ENCODE peak calls at places on chromosomes 1 and 21, in five cellular contexts. One of them, this sample, is unnamed.

GRCh38 chr1:38451541-38451993 is 405.0 kb upstream of the POU3F1 start:
- DNase-seq in osteocyte: no peak
- DNase-seq in ovary: no peak
- DNase-seq in mucosa of descending colon: no peak
- DNase-seq in endothelial cell: no peak
- DNase-seq in this sample: peak; percentile 82

GRCh38 chr1:1399870-1400575 is 888 bp upstream of the CCNL2 start:
- DNase-seq in mucosa of descending colon: peak; percentile 31
- DNase-seq in ovary: no peak
- DNase-seq in endothelial cell: peak; percentile 21
- DNase-seq in osteocyte: no peak
- DNase-seq in this sample: no peak

GRCh38 chr1:12383001-12383400 is 153.2 kb downstream of the VPS13D start:
- DNase-seq in endothelial cell: no peak
- DNase-seq in mucosa of descending colon: no peak
- DNase-seq in osteocyte: no peak
- DNase-seq in ovary: no peak
- DNase-seq in this sample: no peak

GRCh38 chr1:244435562-244436205 is 16.0 kb downstream of the ADSS2 start:
- DNase-seq in endothelial cell: no peak
- DNase-seq in mucosa of descending colon: no peak
- DNase-seq in osteocyte: no peak
- DNase-seq in ovary: no peak
- DNase-seq in this sample: no peak

GRCh38 chr1:218996362-218996761 is 177.3 kb upstream of the LYPLAL1 start:
- DNase-seq in osteocyte: no peak
- DNase-seq in mucosa of descending colon: no peak
- DNase-seq in ovary: no peak
- DNase-seq in endothelial cell: no peak
- DNase-seq in this sample: no peak

GRCh38 chr1:16082283-16083038 is 9.0 kb upstream of the FAM131C start:
- DNase-seq in osteocyte: peak; percentile 91
- DNase-seq in mucosa of descending colon: peak; percentile 82
- DNase-seq in endothelial cell: peak; percentile 88
- DNase-seq in ovary: peak; percentile 68
- DNase-seq in this sample: no peak

GRCh38 chr1:44521378-44522080 is 116.5 kb downstream of the RNF220 start:
- DNase-seq in osteocyte: no peak
- DNase-seq in ovary: no peak
- DNase-seq in endothelial cell: no peak
- DNase-seq in mucosa of descending colon: no peak
- DNase-seq in this sample: no peak

GRCh38 chr1:110350360-110350759 is 11.2 kb downstream of the RBM15 start:
- DNase-seq in endothelial cell: no peak
- DNase-seq in ovary: no peak
- DNase-seq in osteocyte: no peak
- DNase-seq in mucosa of descending colon: no peak
- DNase-seq in this sample: no peak

GRCh38 chr1:44289530-44289929 is 65.5 kb downstream of the ERI3 start:
- DNase-seq in mucosa of descending colon: peak; percentile 53
- DNase-seq in ovary: no peak
- DNase-seq in endothelial cell: no peak
- DNase-seq in osteocyte: no peak
- DNase-seq in this sample: no peak

GRCh38 chr1:4700801-4701200 is 46.4 kb downstream of the AJAP1 start:
- DNase-seq in osteocyte: no peak
- DNase-seq in mucosa of descending colon: no peak
- DNase-seq in endothelial cell: no peak
- DNase-seq in ovary: no peak
- DNase-seq in this sample: peak; percentile 90

GRCh38 chr1:115642168-115643072 is 650 bp downstream of the VANGL1 start:
- DNase-seq in ovary: peak; percentile 28
- DNase-seq in osteocyte: no peak
- DNase-seq in endothelial cell: peak; percentile 37
- DNase-seq in mucosa of descending colon: peak; percentile 75
- DNase-seq in this sample: no peak

GRCh38 chr1:195714248-195714647 is 894.0 kb downstream of the KCNT2 start:
- DNase-seq in osteocyte: no peak
- DNase-seq in endothelial cell: no peak
- DNase-seq in ovary: no peak
- DNase-seq in mucosa of descending colon: no peak
- DNase-seq in this sample: no peak

GRCh38 chr1:150970818-150971582 is 3.6 kb downstream of the CERS2 start:
- DNase-seq in osteocyte: no peak
- DNase-seq in mucosa of descending colon: peak; percentile 68
- DNase-seq in ovary: peak; percentile 90
- DNase-seq in endothelial cell: no peak
- DNase-seq in this sample: peak; percentile 31

GRCh38 chr1:24438423-24438901 is 22.9 kb downstream of the NIPAL3 start:
- DNase-seq in osteocyte: no peak
- DNase-seq in mucosa of descending colon: no peak
- DNase-seq in endothelial cell: no peak
- DNase-seq in ovary: no peak
- DNase-seq in this sample: peak; percentile 27

GRCh38 chr1:180233191-180234011 is 3.3 kb downstream of the LHX4 start:
- DNase-seq in osteocyte: no peak
- DNase-seq in mucosa of descending colon: no peak
- DNase-seq in ovary: no peak
- DNase-seq in endothelial cell: no peak
- DNase-seq in this sample: no peak

GRCh38 chr1:64343105-64343960 is 126.6 kb upstream of the CACHD1 start:
- DNase-seq in osteocyte: no peak
- DNase-seq in ovary: no peak
- DNase-seq in endothelial cell: no peak
- DNase-seq in mucosa of descending colon: no peak
- DNase-seq in this sample: no peak

GRCh38 chr1:182235952-182236650 is 155.5 kb downstream of the GLUL start:
- DNase-seq in mucosa of descending colon: peak; percentile 62
- DNase-seq in ovary: no peak
- DNase-seq in osteocyte: no peak
- DNase-seq in endothelial cell: no peak
- DNase-seq in this sample: peak; percentile 54

GRCh38 chr1:26097696-26098095 is 13.9 kb upstream of the PDIK1L start:
- DNase-seq in osteocyte: no peak
- DNase-seq in endothelial cell: no peak
- DNase-seq in mucosa of descending colon: no peak
- DNase-seq in ovary: no peak
- DNase-seq in this sample: no peak

GRCh38 chr1:24694380-24694843 is 50.8 kb upstream of the CLIC4 start:
- DNase-seq in osteocyte: no peak
- DNase-seq in mucosa of descending colon: peak; percentile 14
- DNase-seq in ovary: no peak
- DNase-seq in endothelial cell: no peak
- DNase-seq in this sample: no peak

GRCh38 chr1:195150768-195151167 is 1457.5 kb downstream of the KCNT2 start:
- DNase-seq in ovary: no peak
- DNase-seq in osteocyte: no peak
- DNase-seq in mucosa of descending colon: no peak
- DNase-seq in endothelial cell: no peak
- DNase-seq in this sample: no peak

GRCh38 chr1:202821467-202821866 is 10.7 kb downstream of the PCAT6 start:
- DNase-seq in osteocyte: no peak
- DNase-seq in endothelial cell: no peak
- DNase-seq in mucosa of descending colon: no peak
- DNase-seq in ovary: no peak
- DNase-seq in this sample: no peak

GRCh38 chr1:222331340-222331739 is 216.6 kb downstream of the HHIPL2 start:
- DNase-seq in mucosa of descending colon: no peak
- DNase-seq in endothelial cell: no peak
- DNase-seq in osteocyte: no peak
- DNase-seq in ovary: no peak
- DNase-seq in this sample: no peak

GRCh38 chr1:225937048-225937968 is 3.7 kb downstream of the LEFTY2 start:
- DNase-seq in endothelial cell: no peak
- DNase-seq in mucosa of descending colon: no peak
- DNase-seq in osteocyte: no peak
- DNase-seq in ovary: no peak
- DNase-seq in this sample: no peak

GRCh38 chr1:172342584-172343245 is 77.8 kb upstream of the C1orf105 start:
- DNase-seq in osteocyte: no peak
- DNase-seq in ovary: no peak
- DNase-seq in endothelial cell: no peak
- DNase-seq in mucosa of descending colon: no peak
- DNase-seq in this sample: no peak

GRCh38 chr1:237736372-237737029 is 154.2 kb downstream of the ZP4 start:
- DNase-seq in mucosa of descending colon: peak; percentile 11
- DNase-seq in ovary: no peak
- DNase-seq in osteocyte: no peak
- DNase-seq in endothelial cell: no peak
- DNase-seq in this sample: no peak
- TF ChIP-seq CTCF in mucosa of descending colon: no peak
- TF ChIP-seq CTCF in ovary: no peak
- TF ChIP-seq CTCF in osteocyte: no peak
- TF ChIP-seq CTCF in endothelial cell: no peak
- TF ChIP-seq CTCF in this sample: no peak

GRCh38 chr1:178619104-178619503 is 105.9 kb upstream of the RALGPS2 start:
- DNase-seq in endothelial cell: no peak
- DNase-seq in osteocyte: no peak
- DNase-seq in ovary: no peak
- DNase-seq in mucosa of descending colon: no peak
- DNase-seq in this sample: no peak

GRCh38 chr1:178613271-178613945 is 100.5 kb downstream of the TEX35 start:
- DNase-seq in mucosa of descending colon: no peak
- DNase-seq in endothelial cell: no peak
- DNase-seq in ovary: no peak
- DNase-seq in osteocyte: peak; percentile 53
- DNase-seq in this sample: no peak

GRCh38 chr1:178619523-178619922 is 105.5 kb upstream of the RALGPS2 start:
- DNase-seq in mucosa of descending colon: peak; percentile 65
- DNase-seq in endothelial cell: no peak
- DNase-seq in osteocyte: no peak
- DNase-seq in ovary: no peak
- DNase-seq in this sample: no peak

GRCh38 chr1:178612261-178612660 is 99.4 kb downstream of the TEX35 start:
- DNase-seq in mucosa of descending colon: no peak
- DNase-seq in osteocyte: no peak
- DNase-seq in endothelial cell: no peak
- DNase-seq in ovary: no peak
- DNase-seq in this sample: no peak

GRCh38 chr1:178614286-178614685 is 101.4 kb downstream of the TEX35 start:
- DNase-seq in osteocyte: no peak
- DNase-seq in ovary: no peak
- DNase-seq in endothelial cell: no peak
- DNase-seq in mucosa of descending colon: no peak
- DNase-seq in this sample: no peak
- TF ChIP-seq CTCF in osteocyte: no peak
- TF ChIP-seq CTCF in ovary: no peak
- TF ChIP-seq CTCF in endothelial cell: no peak
- TF ChIP-seq CTCF in mucosa of descending colon: no peak
- TF ChIP-seq CTCF in this sample: no peak

GRCh38 chr1:99533909-99534907 is 111.7 kb upstream of the PALMD start:
- DNase-seq in mucosa of descending colon: no peak
- DNase-seq in endothelial cell: no peak
- DNase-seq in ovary: no peak
- DNase-seq in osteocyte: no peak
- DNase-seq in this sample: no peak
- TF ChIP-seq CTCF in mucosa of descending colon: no peak
- TF ChIP-seq CTCF in endothelial cell: no peak
- TF ChIP-seq CTCF in ovary: no peak
- TF ChIP-seq CTCF in osteocyte: no peak
- TF ChIP-seq CTCF in this sample: no peak

GRCh38 chr21:17191346-17191993 is 321.4 kb upstream of the CXADR start:
- DNase-seq in osteocyte: no peak
- DNase-seq in endothelial cell: no peak
- DNase-seq in ovary: no peak
- DNase-seq in mucosa of descending colon: no peak
- DNase-seq in this sample: no peak
- TF ChIP-seq CTCF in osteocyte: no peak
- TF ChIP-seq CTCF in endothelial cell: no peak
- TF ChIP-seq CTCF in ovary: no peak
- TF ChIP-seq CTCF in mucosa of descending colon: no peak
- TF ChIP-seq CTCF in this sample: no peak

GRCh38 chr21:41816583-41817165 is 49.8 kb upstream of the RIPK4 start:
- DNase-seq in ovary: peak; percentile 67
- DNase-seq in mucosa of descending colon: peak; percentile 71
- DNase-seq in osteocyte: no peak
- DNase-seq in endothelial cell: peak; percentile 76
- DNase-seq in this sample: peak; percentile 57

GRCh38 chr21:41815652-41816582 is 49.1 kb upstream of the RIPK4 start:
- DNase-seq in mucosa of descending colon: no peak
- DNase-seq in ovary: no peak
- DNase-seq in osteocyte: no peak
- DNase-seq in endothelial cell: no peak
- DNase-seq in this sample: no peak

GRCh38 chr21:41819236-41819855 is 52.5 kb upstream of the RIPK4 start:
- DNase-seq in osteocyte: no peak
- DNase-seq in endothelial cell: no peak
- DNase-seq in mucosa of descending colon: no peak
- DNase-seq in ovary: no peak
- DNase-seq in this sample: no peak

GRCh38 chr21:41817877-41818855 is 51.3 kb upstream of the RIPK4 start:
- DNase-seq in ovary: no peak
- DNase-seq in mucosa of descending colon: no peak
- DNase-seq in endothelial cell: no peak
- DNase-seq in osteocyte: no peak
- DNase-seq in this sample: no peak

DNA sequence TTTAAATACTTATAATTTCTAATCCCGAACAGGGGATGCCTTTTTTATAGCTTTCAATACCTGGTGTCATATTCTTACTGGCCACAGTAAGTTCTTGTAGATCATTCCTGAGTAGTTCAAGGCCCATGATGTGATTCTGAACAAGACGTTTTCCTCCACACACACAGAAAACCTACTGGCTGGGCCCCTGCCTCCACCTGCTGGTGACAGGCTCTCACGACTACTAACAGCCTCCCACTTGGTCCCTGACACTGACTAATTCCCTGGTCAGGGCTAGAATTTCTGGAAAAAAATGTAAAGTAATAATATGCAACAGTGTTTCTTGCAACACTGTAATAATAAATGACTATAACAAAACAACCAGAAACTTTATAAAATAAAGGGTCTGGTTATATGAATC is 50.4 kb upstream of the RIPK4 start:
- DNase-seq in ovary: peak; percentile 59
- DNase-seq in endothelial cell: peak; percentile 70
- DNase-seq in mucosa of descending colon: peak; percentile 72
- DNase-seq in osteocyte: no peak
- DNase-seq in this sample: peak; percentile 66
- TF ChIP-seq CTCF in ovary: peak; percentile 42
- TF ChIP-seq CTCF in endothelial cell: peak; percentile 14
- TF ChIP-seq CTCF in mucosa of descending colon: peak; percentile 34
- TF ChIP-seq CTCF in osteocyte: peak; percentile 84
- TF ChIP-seq CTCF in this sample: peak; percentile 60